ENCODE peak calls at places on chromosomes 16 and 17, in six cellular contexts. One of them, this sample, is unnamed.

GRCh38 chr16:59612094-59612493 is 878.0 kb upstream of the GOT2 start:
- DNase-seq in adipocyte: no peak
- DNase-seq in CD8-positive, alpha-beta T cell: no peak
- DNase-seq in prostate gland: no peak
- DNase-seq in CD8-positive, alpha-beta memory T cell: no peak
- DNase-seq in A549: no peak
- DNase-seq in this sample: no peak

GRCh38 chr16:87947356-87948118 is 3.7 kb upstream of the BANP start:
- DNase-seq in A549: no peak
- DNase-seq in prostate gland: no peak
- DNase-seq in CD8-positive, alpha-beta T cell: no peak
- DNase-seq in adipocyte: no peak
- DNase-seq in CD8-positive, alpha-beta memory T cell: no peak
- DNase-seq in this sample: no peak

GRCh38 chr16:30018731-30019158 is 4.3 kb upstream of the C16orf92 start:
- DNase-seq in CD8-positive, alpha-beta memory T cell: no peak
- DNase-seq in CD8-positive, alpha-beta T cell: no peak
- DNase-seq in prostate gland: no peak
- DNase-seq in adipocyte: no peak
- DNase-seq in A549: no peak
- DNase-seq in this sample: no peak

GRCh38 chr17:5758651-5759050 is 174.3 kb upstream of the NLRP1 start:
- DNase-seq in adipocyte: no peak
- DNase-seq in prostate gland: no peak
- DNase-seq in CD8-positive, alpha-beta T cell: no peak
- DNase-seq in A549: no peak
- DNase-seq in CD8-positive, alpha-beta memory T cell: no peak
- DNase-seq in this sample: peak; percentile 83

GRCh38 chr16:85220125-85220839 is 108.0 kb upstream of the CIBAR2 start:
- DNase-seq in adipocyte: peak; percentile 92
- DNase-seq in CD8-positive, alpha-beta T cell: no peak
- DNase-seq in CD8-positive, alpha-beta memory T cell: no peak
- DNase-seq in prostate gland: peak; percentile 88
- DNase-seq in A549: no peak
- DNase-seq in this sample: no peak

GRCh38 chr16:70685938-70686375 is at the start of gene MTSS2:
- DNase-seq in CD8-positive, alpha-beta memory T cell: no peak
- DNase-seq in adipocyte: peak; percentile 98
- DNase-seq in prostate gland: peak; percentile 92
- DNase-seq in CD8-positive, alpha-beta T cell: peak; percentile 49
- DNase-seq in A549: peak; percentile 72
- DNase-seq in this sample: no peak

GRCh38 chr17:6577686-6578263 is 21.4 kb upstream of the PITPNM3 start:
- DNase-seq in adipocyte: no peak
- DNase-seq in CD8-positive, alpha-beta T cell: no peak
- DNase-seq in CD8-positive, alpha-beta memory T cell: no peak
- DNase-seq in A549: no peak
- DNase-seq in prostate gland: no peak
- DNase-seq in this sample: no peak

GRCh38 chr17:61389670-61390478 is 9.8 kb upstream of the TBX2 start:
- DNase-seq in prostate gland: no peak
- DNase-seq in A549: peak; percentile 72
- DNase-seq in CD8-positive, alpha-beta memory T cell: peak; percentile 12
- DNase-seq in adipocyte: peak; percentile 73
- DNase-seq in CD8-positive, alpha-beta T cell: no peak
- DNase-seq in this sample: no peak

GRCh38 chr17:47935961-47936360 is 5.4 kb upstream of the PNPO start:
- DNase-seq in CD8-positive, alpha-beta T cell: no peak
- DNase-seq in prostate gland: no peak
- DNase-seq in CD8-positive, alpha-beta memory T cell: no peak
- DNase-seq in adipocyte: peak; percentile 45
- DNase-seq in A549: peak; percentile 75
- DNase-seq in this sample: no peak

GRCh38 chr17:17523001-17523713 is 27.0 kb upstream of the RASD1 start:
- DNase-seq in prostate gland: no peak
- DNase-seq in A549: no peak
- DNase-seq in adipocyte: no peak
- DNase-seq in CD8-positive, alpha-beta memory T cell: no peak
- DNase-seq in CD8-positive, alpha-beta T cell: no peak
- DNase-seq in this sample: no peak

GRCh38 chr17:79874329-79874981 is 35.2 kb upstream of the CBX4 start:
- DNase-seq in adipocyte: peak; percentile 32
- DNase-seq in CD8-positive, alpha-beta memory T cell: no peak
- DNase-seq in CD8-positive, alpha-beta T cell: no peak
- DNase-seq in A549: peak; percentile 95
- DNase-seq in prostate gland: no peak
- DNase-seq in this sample: peak; percentile 66

GRCh38 chr17:81053043-81053970 is 18.4 kb downstream of the BAIAP2 start:
- DNase-seq in CD8-positive, alpha-beta T cell: no peak
- DNase-seq in A549: no peak
- DNase-seq in CD8-positive, alpha-beta memory T cell: no peak
- DNase-seq in prostate gland: no peak
- DNase-seq in adipocyte: no peak
- DNase-seq in this sample: no peak

GRCh38 chr17:37089998-37090397 is 141.2 kb downstream of the AATF start:
- DNase-seq in A549: no peak
- DNase-seq in adipocyte: no peak
- DNase-seq in CD8-positive, alpha-beta T cell: peak; percentile 78
- DNase-seq in prostate gland: no peak
- DNase-seq in CD8-positive, alpha-beta memory T cell: peak; percentile 31
- DNase-seq in this sample: peak; percentile 62

GRCh38 chr17:67466251-67466650 is 89.2 kb downstream of the PITPNC1 start:
- DNase-seq in adipocyte: no peak
- DNase-seq in prostate gland: no peak
- DNase-seq in CD8-positive, alpha-beta memory T cell: no peak
- DNase-seq in CD8-positive, alpha-beta T cell: no peak
- DNase-seq in A549: no peak
- DNase-seq in this sample: no peak

GRCh38 chr17:50865060-50865867 is 890 bp downstream of the TOB1 start:
- DNase-seq in prostate gland: peak; percentile 60
- DNase-seq in adipocyte: peak; percentile 73
- DNase-seq in A549: no peak
- DNase-seq in CD8-positive, alpha-beta T cell: peak; percentile 68
- DNase-seq in CD8-positive, alpha-beta memory T cell: peak; percentile 31
- DNase-seq in this sample: peak; percentile 43

GRCh38 chr16:66254751-66255150 is 111.7 kb upstream of the CDH5 start:
- DNase-seq in CD8-positive, alpha-beta memory T cell: no peak
- DNase-seq in prostate gland: no peak
- DNase-seq in A549: no peak
- DNase-seq in adipocyte: no peak
- DNase-seq in CD8-positive, alpha-beta T cell: no peak
- DNase-seq in this sample: no peak

GRCh38 chr17:37220609-37220953 is 155.2 kb upstream of the C17orf78 start:
- DNase-seq in A549: no peak
- DNase-seq in CD8-positive, alpha-beta T cell: no peak
- DNase-seq in prostate gland: no peak
- DNase-seq in CD8-positive, alpha-beta memory T cell: no peak
- DNase-seq in adipocyte: peak; percentile 58
- DNase-seq in this sample: no peak

GRCh38 chr16:67539691-67540635 is 11.3 kb downstream of the RIPOR1 start:
- DNase-seq in A549: no peak
- DNase-seq in CD8-positive, alpha-beta T cell: no peak
- DNase-seq in CD8-positive, alpha-beta memory T cell: no peak
- DNase-seq in adipocyte: no peak
- DNase-seq in prostate gland: no peak
- DNase-seq in this sample: no peak

GRCh38 chr17:17849147-17849820 is 12.5 kb upstream of the SREBF1 start:
- DNase-seq in prostate gland: no peak
- DNase-seq in A549: no peak
- DNase-seq in CD8-positive, alpha-beta T cell: peak; percentile 90
- DNase-seq in CD8-positive, alpha-beta memory T cell: peak; percentile 76
- DNase-seq in adipocyte: no peak
- DNase-seq in this sample: peak; percentile 93

GRCh38 chr17:38596651-38597050 is 9.1 kb downstream of the SRCIN1 start:
- DNase-seq in adipocyte: no peak
- DNase-seq in prostate gland: no peak
- DNase-seq in CD8-positive, alpha-beta T cell: no peak
- DNase-seq in A549: no peak
- DNase-seq in CD8-positive, alpha-beta memory T cell: no peak
- DNase-seq in this sample: no peak

GRCh38 chr17:74433421-74434121 is 1.7 kb downstream of the GPRC5C start:
- DNase-seq in A549: no peak
- DNase-seq in CD8-positive, alpha-beta T cell: no peak
- DNase-seq in prostate gland: no peak
- DNase-seq in adipocyte: no peak
- DNase-seq in CD8-positive, alpha-beta memory T cell: no peak
- DNase-seq in this sample: no peak

GRCh38 chr17:74027539-74027938 is 175.9 kb upstream of the RPL38 start:
- DNase-seq in CD8-positive, alpha-beta T cell: no peak
- DNase-seq in A549: no peak
- DNase-seq in CD8-positive, alpha-beta memory T cell: no peak
- DNase-seq in adipocyte: no peak
- DNase-seq in prostate gland: no peak
- DNase-seq in this sample: no peak

GRCh38 chr17:14331982-14332298 is 31.1 kb downstream of the HS3ST3B1 start:
- DNase-seq in A549: no peak
- DNase-seq in CD8-positive, alpha-beta T cell: no peak
- DNase-seq in prostate gland: no peak
- DNase-seq in adipocyte: no peak
- DNase-seq in CD8-positive, alpha-beta memory T cell: no peak
- DNase-seq in this sample: no peak

GRCh38 chr17:22512506-22512905 is 820.2 kb downstream of the KCNJ18 start:
- DNase-seq in A549: no peak
- DNase-seq in prostate gland: no peak
- DNase-seq in CD8-positive, alpha-beta T cell: no peak
- DNase-seq in adipocyte: no peak
- DNase-seq in CD8-positive, alpha-beta memory T cell: no peak
- DNase-seq in this sample: no peak

GRCh38 chr16:84585886-84586285 is 32.0 kb downstream of the COTL1 start:
- DNase-seq in CD8-positive, alpha-beta T cell: no peak
- DNase-seq in adipocyte: no peak
- DNase-seq in A549: peak; percentile 40
- DNase-seq in CD8-positive, alpha-beta memory T cell: no peak
- DNase-seq in prostate gland: no peak
- DNase-seq in this sample: no peak

GRCh38 chr17:72361892-72362291 is 241.1 kb downstream of the SOX9 start:
- DNase-seq in CD8-positive, alpha-beta T cell: no peak
- DNase-seq in prostate gland: no peak
- DNase-seq in CD8-positive, alpha-beta memory T cell: no peak
- DNase-seq in adipocyte: no peak
- DNase-seq in A549: no peak
- DNase-seq in this sample: no peak

GRCh38 chr16:20175358-20175757 is 101.7 kb upstream of the GPR139 start:
- DNase-seq in A549: no peak
- DNase-seq in CD8-positive, alpha-beta T cell: no peak
- DNase-seq in adipocyte: no peak
- DNase-seq in prostate gland: no peak
- DNase-seq in CD8-positive, alpha-beta memory T cell: no peak
- DNase-seq in this sample: no peak

GRCh38 chr16:75462804-75463203 is 1.7 kb downstream of the TMEM170A start:
- DNase-seq in adipocyte: no peak
- DNase-seq in CD8-positive, alpha-beta memory T cell: no peak
- DNase-seq in CD8-positive, alpha-beta T cell: no peak
- DNase-seq in prostate gland: no peak
- DNase-seq in A549: no peak
- DNase-seq in this sample: peak; percentile 32

GRCh38 chr17:45137561-45138305 is 2.2 kb downstream of the ACBD4 start:
- DNase-seq in adipocyte: no peak
- DNase-seq in CD8-positive, alpha-beta memory T cell: no peak
- DNase-seq in CD8-positive, alpha-beta T cell: no peak
- DNase-seq in prostate gland: no peak
- DNase-seq in A549: no peak
- DNase-seq in this sample: no peak

GRCh38 chr17:45135192-45135977 is at the start of gene ACBD4:
- DNase-seq in prostate gland: peak; percentile 96
- DNase-seq in adipocyte: peak; percentile 99
- DNase-seq in CD8-positive, alpha-beta memory T cell: peak; percentile 96
- DNase-seq in CD8-positive, alpha-beta T cell: peak; percentile 97
- DNase-seq in A549: peak; percentile 100
- DNase-seq in this sample: peak; percentile 97

GRCh38 chr17:45138911-45139532 is 3.5 kb downstream of the ACBD4 start:
- DNase-seq in CD8-positive, alpha-beta memory T cell: no peak
- DNase-seq in A549: no peak
- DNase-seq in CD8-positive, alpha-beta T cell: no peak
- DNase-seq in prostate gland: no peak
- DNase-seq in adipocyte: no peak
- DNase-seq in this sample: no peak

GRCh38 chr17:45135978-45136791 is 698 bp downstream of the ACBD4 start:
- DNase-seq in prostate gland: no peak
- DNase-seq in CD8-positive, alpha-beta memory T cell: no peak
- DNase-seq in adipocyte: no peak
- DNase-seq in A549: no peak
- DNase-seq in CD8-positive, alpha-beta T cell: no peak
- DNase-seq in this sample: no peak

DNA sequence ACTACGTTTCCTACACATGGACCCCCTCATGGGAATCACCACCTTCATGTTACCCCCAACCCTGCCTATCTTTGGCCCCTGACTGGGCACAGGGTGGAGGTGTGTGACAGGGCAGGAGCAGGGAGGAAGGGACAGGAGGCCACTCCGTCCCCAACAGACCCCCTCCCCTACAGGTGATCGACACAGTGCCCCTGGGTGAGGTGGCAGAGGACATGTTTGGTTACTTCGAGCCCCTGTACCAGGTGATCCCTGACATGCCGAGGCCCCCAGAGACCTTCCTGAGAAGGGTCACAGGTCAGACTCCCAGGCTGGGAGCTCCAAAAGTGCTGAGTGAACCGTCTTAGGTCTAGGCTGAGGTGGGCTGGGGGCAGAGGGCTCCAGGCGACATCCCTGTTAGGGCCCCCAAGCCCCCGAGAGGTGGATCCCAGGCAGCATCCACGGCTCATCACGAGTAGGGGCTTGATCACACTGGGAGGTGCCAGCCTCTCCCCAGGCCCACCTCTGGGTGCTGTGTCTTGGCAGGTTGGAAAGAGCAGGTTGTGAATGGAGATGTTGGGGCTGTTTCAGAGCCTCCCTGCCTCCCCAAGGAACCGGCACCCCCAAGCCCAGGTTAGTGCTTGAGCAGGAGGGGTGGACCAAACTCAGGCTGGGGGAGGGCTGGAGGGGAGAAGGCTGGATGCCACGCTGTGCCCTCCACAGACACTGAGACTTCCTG is 1.5 kb downstream of the ACBD4 start:
- DNase-seq in prostate gland: no peak
- DNase-seq in CD8-positive, alpha-beta memory T cell: no peak
- DNase-seq in CD8-positive, alpha-beta T cell: no peak
- DNase-seq in adipocyte: no peak
- DNase-seq in A549: no peak
- DNase-seq in this sample: no peak
- H3K4me3 ChIP-seq in prostate gland: no peak overlapping the region
- H3K4me3 ChIP-seq in CD8-positive, alpha-beta memory T cell: no peak overlapping the region
- H3K4me3 ChIP-seq in CD8-positive, alpha-beta T cell: no peak overlapping the region
- H3K4me3 ChIP-seq in adipocyte: no peak overlapping the region
- H3K4me3 ChIP-seq in A549: no peak overlapping the region
- H3K4me3 ChIP-seq in this sample: no peak overlapping the region

GRCh38 chr16:281660-282249 is 1.2 kb upstream of the PDIA2 start:
- DNase-seq in adipocyte: no peak
- DNase-seq in CD8-positive, alpha-beta T cell: no peak
- DNase-seq in CD8-positive, alpha-beta memory T cell: no peak
- DNase-seq in A549: no peak
- DNase-seq in prostate gland: no peak
- DNase-seq in this sample: no peak
- H3K4me3 ChIP-seq in adipocyte: no peak overlapping the region
- H3K4me3 ChIP-seq in CD8-positive, alpha-beta T cell: no peak overlapping the region
- H3K4me3 ChIP-seq in CD8-positive, alpha-beta memory T cell: no peak overlapping the region
- H3K4me3 ChIP-seq in A549: no peak overlapping the region
- H3K4me3 ChIP-seq in prostate gland: no peak overlapping the region
- H3K4me3 ChIP-seq in this sample: no peak overlapping the region

GRCh38 chr16:14186007-14186953 is 115.2 kb downstream of the MRTFB start:
- DNase-seq in adipocyte: peak; percentile 84
- DNase-seq in prostate gland: no peak
- DNase-seq in CD8-positive, alpha-beta T cell: no peak
- DNase-seq in A549: no peak
- DNase-seq in CD8-positive, alpha-beta memory T cell: no peak
- DNase-seq in this sample: peak; percentile 55
- H3K4me3 ChIP-seq in adipocyte: peak overlapping the region; percentile 77
- H3K4me3 ChIP-seq in prostate gland: peak overlapping the region; percentile 22
- H3K4me3 ChIP-seq in CD8-positive, alpha-beta T cell: no peak overlapping the region
- H3K4me3 ChIP-seq in A549: no peak overlapping the region
- H3K4me3 ChIP-seq in CD8-positive, alpha-beta memory T cell: no peak overlapping the region
- H3K4me3 ChIP-seq in this sample: no peak overlapping the region

GRCh38 chr17:690346-690745 is 24.3 kb downstream of the VPS53 start:
- DNase-seq in CD8-positive, alpha-beta T cell: no peak
- DNase-seq in prostate gland: no peak
- DNase-seq in adipocyte: no peak
- DNase-seq in CD8-positive, alpha-beta memory T cell: no peak
- DNase-seq in A549: no peak
- DNase-seq in this sample: no peak
- H3K4me3 ChIP-seq in CD8-positive, alpha-beta T cell: no peak overlapping the region
- H3K4me3 ChIP-seq in prostate gland: no peak overlapping the region
- H3K4me3 ChIP-seq in adipocyte: no peak overlapping the region
- H3K4me3 ChIP-seq in CD8-positive, alpha-beta memory T cell: no peak overlapping the region
- H3K4me3 ChIP-seq in A549: no peak overlapping the region
- H3K4me3 ChIP-seq in this sample: no peak overlapping the region